ENCODE peak calls at places on chromosomes 12 and 14, in nine cellular contexts. R, Y, T, L, U, O, A, H and W are unnamed samples.

GRCh38 chr14:68791078-68791983 is 1.5 kb downstream of the ZFP36L1 start:
- DNase-seq in T (no peak), A (no peak), Y (no peak), L (peak; percentile 47), U (no peak), H (no peak), O (no peak), R (peak; percentile 72), W (no peak)

GRCh38 chr12:65570451-65571130 is 253.7 kb upstream of the HMGA2 start:
- DNase-seq in U (no peak), H (no peak), L (no peak), T (no peak), A (no peak), R (no peak), Y (no peak), O (no peak), W (no peak)

GRCh38 chr12:13882176-13882575 is 99.2 kb downstream of the GRIN2B start:
- DNase-seq in U (no peak), H (no peak), A (no peak), L (no peak), O (no peak), Y (no peak), T (no peak), R (no peak), W (no peak)

GRCh38 chr14:34857689-34858449 is 17.3 kb downstream of the BAZ1A start:
- DNase-seq in H (no peak), L (no peak), O (no peak), A (no peak), R (no peak), U (no peak), Y (no peak), T (peak; percentile 27), W (no peak)

GRCh38 chr12:26744697-26745440 is 88.1 kb downstream of the ITPR2 start:
- DNase-seq in Y (no peak), A (peak; percentile 91), T (no peak), O (no peak), H (no peak), U (no peak), R (peak; percentile 16), L (peak; percentile 16), W (no peak)

GRCh38 chr12:130752692-130753230 is 36.7 kb upstream of the RIMBP2 start:
- DNase-seq in L (no peak), A (no peak), R (no peak), O (peak; percentile 70), H (no peak), U (no peak), T (no peak), Y (no peak), W (peak; percentile 28)

GRCh38 chr14:99717682-99718013 is 33.5 kb downstream of the CYP46A1 start:
- DNase-seq in T (no peak), Y (no peak), O (no peak), R (no peak), U (no peak), A (no peak), H (no peak), L (no peak), W (no peak)

GRCh38 chr12:32801269-32802019 is 45.7 kb upstream of the YARS2 start:
- DNase-seq in R (no peak), A (no peak), L (no peak), U (no peak), H (no peak), T (no peak), O (no peak), Y (no peak), W (no peak)

GRCh38 chr14:105324871-105325270 is 10.3 kb downstream of the PACS2 start:
- DNase-seq in L (no peak), R (no peak), H (no peak), U (no peak), Y (no peak), A (no peak), O (no peak), T (no peak), W (no peak)